ENCODE peak calls at places on chromosomes 16 and 17, in seven cellular contexts. A, R, V, X, Z, U and T are unnamed samples.

GRCh38 chr17:44794699-44795413 is 35.2 kb downstream of the GJC1 start:
- DNase-seq in A (peak; percentile 77), R (peak; percentile 73), V (no peak), X (no peak), Z (no peak), U (peak; percentile 99), T (peak; percentile 93)

GRCh38 chr17:83199500-83200201 is 120.2 kb downstream of the METRNL start:
- DNase-seq in A (no peak), R (no peak), V (peak; percentile 79), X (peak; percentile 5), Z (peak; percentile 23), U (peak; percentile 57), T (no peak)

GRCh38 chr16:85568519-85568918 is 44.6 kb upstream of the GSE1 start:
- DNase-seq in A (no peak), R (no peak), V (no peak), X (no peak), Z (no peak), U (no peak), T (no peak)

GRCh38 chr17:17151541-17151940 is 54.6 kb downstream of the PLD6 start:
- DNase-seq in A (no peak), R (no peak), V (no peak), X (no peak), Z (no peak), U (peak; percentile 18), T (peak; percentile 93)

GRCh38 chr17:78999947-79000395 is 9.6 kb downstream of the CANT1 start:
- DNase-seq in A (no peak), R (no peak), V (no peak), X (no peak), Z (peak; percentile 8), U (no peak), T (no peak)

GRCh38 chr16:25988089-25988488 is 296.3 kb downstream of the HS3ST4 start:
- DNase-seq in A (no peak), R (no peak), V (no peak), X (no peak), Z (no peak), U (no peak), T (no peak)

GRCh38 chr17:50205931-50206505 is 4.6 kb upstream of the COL1A1 start:
- DNase-seq in A (no peak), R (no peak), V (no peak), X (no peak), Z (peak; percentile 21), U (no peak), T (no peak)

GRCh38 chr17:7064248-7064647 is 15.8 kb downstream of the CLEC10A start:
- DNase-seq in A (no peak), R (no peak), V (no peak), X (no peak), Z (no peak), U (no peak), T (peak; percentile 70)

GRCh38 chr16:27463741-27464662 is 62.0 kb downstream of the IL21R start:
- DNase-seq in A (no peak), R (no peak), V (peak; percentile 59), X (no peak), Z (no peak), U (no peak), T (no peak)

GRCh38 chr17:38465420-38466345 is 37.4 kb downstream of the ARHGAP23 start:
- DNase-seq in A (peak; percentile 71), R (peak; percentile 94), V (no peak), X (no peak), Z (peak; percentile 70), U (peak; percentile 71), T (peak; percentile 65)

GRCh38 chr16:49564577-49565224 is 191.1 kb downstream of the C16orf78 start:
- DNase-seq in A (no peak), R (no peak), V (no peak), X (no peak), Z (no peak), U (no peak), T (no peak)

GRCh38 chr17:51419476-51419875 is 159.1 kb downstream of the UTP18 start:
- DNase-seq in A (no peak), R (no peak), V (no peak), X (no peak), Z (no peak), U (no peak), T (no peak)

GRCh38 chr17:13671771-13672170 is 70.0 kb upstream of the HS3ST3A1 start:
- DNase-seq in A (no peak), R (no peak), V (peak; percentile 14), X (no peak), Z (no peak), U (no peak), T (peak; percentile 56)

GRCh38 chr17:77933777-77934398 is 24.6 kb upstream of the TNRC6C start:
- DNase-seq in A (no peak), R (no peak), V (no peak), X (no peak), Z (no peak), U (no peak), T (no peak)

GRCh38 chr17:13967416-13967815 is 101.9 kb upstream of the COX10 start:
- DNase-seq in A (no peak), R (no peak), V (no peak), X (no peak), Z (no peak), U (no peak), T (no peak)

GRCh38 chr16:919658-920631 is 50.8 kb downstream of the LMF1 start:
- DNase-seq in A (peak; percentile 37), R (peak; percentile 79), V (no peak), X (no peak), Z (no peak), U (no peak), T (no peak)

GRCh38 chr16:4319454-4319853 is 3.6 kb downstream of the GLIS2 start:
- DNase-seq in A (no peak), R (no peak), V (peak; percentile 63), X (no peak), Z (no peak), U (no peak), T (peak; percentile 61)

GRCh38 chr16:86293897-86294296 is 216.4 kb upstream of the FOXF1 start:
- DNase-seq in A (no peak), R (no peak), V (no peak), X (no peak), Z (no peak), U (no peak), T (no peak)

GRCh38 chr17:66301864-66302741 is at the start of gene PRKCA:
- DNase-seq in A (peak; percentile 49), R (peak; percentile 75), V (peak; percentile 68), X (peak; percentile 73), Z (peak; percentile 74), U (peak; percentile 84), T (peak; percentile 88)

GRCh38 chr17:50534222-50534978 is 1.9 kb downstream of the EPN3 start:
- DNase-seq in A (no peak), R (no peak), V (peak; percentile 13), X (no peak), Z (no peak), U (no peak), T (no peak)

GRCh38 chr16:68116256-68116853 is 31.2 kb downstream of the NFATC3 start:
- DNase-seq in A (no peak), R (peak; percentile 38), V (no peak), X (no peak), Z (no peak), U (peak; percentile 40), T (no peak)

GRCh38 chr16:15502041-15502725 is 67.8 kb downstream of the BMERB1 start:
- DNase-seq in A (peak; percentile 81), R (peak; percentile 85), V (no peak), X (no peak), Z (no peak), U (peak; percentile 90), T (peak; percentile 96)

GRCh38 chr17:39739020-39739884 is 1.5 kb downstream of the GRB7 start:
- DNase-seq in A (no peak), R (peak; percentile 74), V (no peak), X (peak; percentile 51), Z (peak; percentile 69), U (peak; percentile 26), T (peak; percentile 35)

GRCh38 chr17:19306160-19307111 is 56.1 kb downstream of the B9D1 start:
- DNase-seq in A (no peak), R (no peak), V (peak; percentile 3), X (no peak), Z (no peak), U (no peak), T (peak; percentile 18)

GRCh38 chr17:28216528-28216927 is 102.5 kb upstream of the TMEM97 start:
- DNase-seq in A (no peak), R (peak; percentile 50), V (no peak), X (no peak), Z (no peak), U (peak; percentile 79), T (peak; percentile 69)

GRCh38 chr17:20289984-20290383 is 177.4 kb downstream of the LGALS9B start:
- DNase-seq in A (no peak), R (no peak), V (no peak), X (no peak), Z (no peak), U (no peak), T (no peak)

GRCh38 chr16:46896314-46896968 is 12.3 kb downstream of the GPT2 start:
- DNase-seq in A (no peak), R (no peak), V (no peak), X (no peak), Z (no peak), U (no peak), T (no peak)

GRCh38 chr16:50309156-50309526 is 42.8 kb downstream of the ADCY7 start:
- DNase-seq in A (no peak), R (peak; percentile 2), V (no peak), X (no peak), Z (no peak), U (no peak), T (no peak)

GRCh38 chr17:72699566-72699965 is 392.9 kb downstream of the SLC39A11 start:
- DNase-seq in A (peak; percentile 60), R (no peak), V (no peak), X (no peak), Z (no peak), U (no peak), T (peak; percentile 85)

GRCh38 chr16:77761204-77761603 is 27.2 kb upstream of the VAT1L start:
- DNase-seq in A (no peak), R (no peak), V (no peak), X (no peak), Z (no peak), U (no peak), T (no peak)

GRCh38 chr16:29804020-29804419 is 2.3 kb upstream of the MAZ start:
- DNase-seq in A (no peak), R (no peak), V (no peak), X (no peak), Z (no peak), U (no peak), T (no peak)

GRCh38 chr17:32482568-32483320 is 4.0 kb upstream of the CDK5R1 start:
- DNase-seq in A (no peak), R (no peak), V (no peak), X (no peak), Z (no peak), U (no peak), T (no peak)

GRCh38 chr17:55238931-55239297 is 25.8 kb upstream of the HLF start:
- DNase-seq in A (no peak), R (no peak), V (no peak), X (peak; percentile 43), Z (no peak), U (no peak), T (peak; percentile 2)